ENCODE peak calls at places on chromosomes 5 and 9, in five cellular contexts. One of them, this sample, is unnamed.

GRCh38 chr9:129761901-129762359 is 9.1 kb upstream of the PTGES start:
- DNase-seq in stimulated activated CD4-positive, alpha-beta T cell treated with anti-CD3 and anti-CD28 coated beads, TNF-alpha, amount 100 ng/mL, for 24 hours: no peak
- DNase-seq in stimulated activated naive CD4-positive, alpha-beta T cell: no peak
- DNase-seq in heart right ventricle: no peak
- DNase-seq in activated CD4-positive, alpha-beta T cell treated with anti-CD3 and anti-CD28 coated beads, Interleukin-2, amount 50 U/mL, for 48 hours: no peak
- DNase-seq in this sample: no peak

GRCh38 chr5:142871880-142872200 is 101.7 kb downstream of the ARHGAP26 start:
- DNase-seq in activated CD4-positive, alpha-beta T cell treated with anti-CD3 and anti-CD28 coated beads, Interleukin-2, amount 50 U/mL, for 48 hours: no peak
- DNase-seq in stimulated activated naive CD4-positive, alpha-beta T cell: no peak
- DNase-seq in stimulated activated CD4-positive, alpha-beta T cell treated with anti-CD3 and anti-CD28 coated beads, TNF-alpha, amount 100 ng/mL, for 24 hours: no peak
- DNase-seq in heart right ventricle: no peak
- DNase-seq in this sample: no peak

GRCh38 chr5:73282923-73283322 is 109.9 kb downstream of the TMEM174 start:
- DNase-seq in activated CD4-positive, alpha-beta T cell treated with anti-CD3 and anti-CD28 coated beads, Interleukin-2, amount 50 U/mL, for 48 hours: no peak
- DNase-seq in stimulated activated naive CD4-positive, alpha-beta T cell: no peak
- DNase-seq in stimulated activated CD4-positive, alpha-beta T cell treated with anti-CD3 and anti-CD28 coated beads, TNF-alpha, amount 100 ng/mL, for 24 hours: no peak
- DNase-seq in heart right ventricle: no peak
- DNase-seq in this sample: no peak

GRCh38 chr5:4584982-4585381 is 555.1 kb upstream of the ADAMTS16 start:
- DNase-seq in activated CD4-positive, alpha-beta T cell treated with anti-CD3 and anti-CD28 coated beads, Interleukin-2, amount 50 U/mL, for 48 hours: no peak
- DNase-seq in heart right ventricle: no peak
- DNase-seq in stimulated activated CD4-positive, alpha-beta T cell treated with anti-CD3 and anti-CD28 coated beads, TNF-alpha, amount 100 ng/mL, for 24 hours: no peak
- DNase-seq in stimulated activated naive CD4-positive, alpha-beta T cell: no peak
- DNase-seq in this sample: no peak

GRCh38 chr5:160434022-160434531 is 12.4 kb downstream of the PTTG1 start:
- DNase-seq in heart right ventricle: no peak
- DNase-seq in activated CD4-positive, alpha-beta T cell treated with anti-CD3 and anti-CD28 coated beads, Interleukin-2, amount 50 U/mL, for 48 hours: peak; percentile 46
- DNase-seq in stimulated activated naive CD4-positive, alpha-beta T cell: no peak
- DNase-seq in stimulated activated CD4-positive, alpha-beta T cell treated with anti-CD3 and anti-CD28 coated beads, TNF-alpha, amount 100 ng/mL, for 24 hours: no peak
- DNase-seq in this sample: peak; percentile 43

GRCh38 chr5:177478711-177479646 is 5.5 kb upstream of the DBN1 start:
- DNase-seq in activated CD4-positive, alpha-beta T cell treated with anti-CD3 and anti-CD28 coated beads, Interleukin-2, amount 50 U/mL, for 48 hours: no peak
- DNase-seq in stimulated activated CD4-positive, alpha-beta T cell treated with anti-CD3 and anti-CD28 coated beads, TNF-alpha, amount 100 ng/mL, for 24 hours: no peak
- DNase-seq in heart right ventricle: peak; percentile 88
- DNase-seq in stimulated activated naive CD4-positive, alpha-beta T cell: peak; percentile 42
- DNase-seq in this sample: no peak

GRCh38 chr5:181245427-181246275 is 1.9 kb upstream of the RACK1 start:
- DNase-seq in activated CD4-positive, alpha-beta T cell treated with anti-CD3 and anti-CD28 coated beads, Interleukin-2, amount 50 U/mL, for 48 hours: no peak
- DNase-seq in stimulated activated CD4-positive, alpha-beta T cell treated with anti-CD3 and anti-CD28 coated beads, TNF-alpha, amount 100 ng/mL, for 24 hours: no peak
- DNase-seq in stimulated activated naive CD4-positive, alpha-beta T cell: no peak
- DNase-seq in heart right ventricle: no peak
- DNase-seq in this sample: peak; percentile 37

GRCh38 chr5:72018158-72018803 is 89.0 kb upstream of the MAP1B start:
- DNase-seq in activated CD4-positive, alpha-beta T cell treated with anti-CD3 and anti-CD28 coated beads, Interleukin-2, amount 50 U/mL, for 48 hours: peak; percentile 78
- DNase-seq in stimulated activated naive CD4-positive, alpha-beta T cell: peak; percentile 47
- DNase-seq in stimulated activated CD4-positive, alpha-beta T cell treated with anti-CD3 and anti-CD28 coated beads, TNF-alpha, amount 100 ng/mL, for 24 hours: peak; percentile 52
- DNase-seq in heart right ventricle: peak; percentile 19
- DNase-seq in this sample: peak; percentile 74

GRCh38 chr5:35129276-35129675 is 81.5 kb upstream of the AGXT2 start:
- DNase-seq in activated CD4-positive, alpha-beta T cell treated with anti-CD3 and anti-CD28 coated beads, Interleukin-2, amount 50 U/mL, for 48 hours: no peak
- DNase-seq in stimulated activated naive CD4-positive, alpha-beta T cell: no peak
- DNase-seq in heart right ventricle: no peak
- DNase-seq in stimulated activated CD4-positive, alpha-beta T cell treated with anti-CD3 and anti-CD28 coated beads, TNF-alpha, amount 100 ng/mL, for 24 hours: no peak
- DNase-seq in this sample: no peak

This sample was measured in glutamatergic neuron.